ENCODE peak calls at places on chromosome 10, in eight cellular contexts. X is esophagus squamous epithelium, L is cardiac muscle cell, M is heart left ventricle, N is A549, T is ovary, A is mammary epithelial cell, F is BJ. G is an unnamed sample.

GRCh38 chr10:23917251-23917908 is 291.6 kb upstream of the KIAA1217 start:
- DNase-seq in A (no peak), X (no peak), N (no peak), T (no peak), F (no peak), M (no peak), L (peak), G (no peak)

GRCh38 chr10:125209591-125210373 is 49.4 kb upstream of the CTBP2 start:
- DNase-seq in X (no peak), F (peak), M (no peak), N (no peak), A (no peak), T (peak), L (no peak), G (no peak)

GRCh38 chr10:50809596-50809995 is 69.9 kb downstream of the ASAH2B start:
- DNase-seq in X (no peak), N (no peak), A (no peak), T (no peak), M (no peak), L (no peak), F (no peak), G (no peak)

GRCh38 chr10:123109466-123109865 is 26.3 kb upstream of the HMX3 start:
- DNase-seq in N (no peak), A (peak), X (no peak), F (no peak), M (no peak), L (no peak), T (no peak), G (no peak)

GRCh38 chr10:71737356-71738172 is 18.0 kb upstream of the C10orf105 start:
- DNase-seq in M (no peak), X (no peak), N (no peak), F (peak), A (no peak), L (no peak), T (no peak), G (no peak)

GRCh38 chr10:13555884-13556529 is 27.2 kb upstream of the BEND7 start:
- DNase-seq in X (no peak), A (no peak), L (no peak), T (no peak), M (no peak), F (no peak), N (no peak), G (no peak)

GRCh38 chr10:73875139-73875475 is 752 bp upstream of the CAMK2G start:
- DNase-seq in T (no peak), A (no peak), X (no peak), F (no peak), M (no peak), N (no peak), L (no peak), G (no peak)

GRCh38 chr10:132897516-132898381 is 44.6 kb downstream of the CFAP46 start:
- DNase-seq in F (no peak), M (no peak), A (no peak), X (no peak), L (no peak), T (no peak), N (no peak), G (no peak)

GRCh38 chr10:89283174-89283987 is 18.5 kb upstream of the IFIT2 start:
- DNase-seq in M (no peak), T (no peak), X (no peak), A (no peak), N (no peak), L (no peak), F (no peak), G (peak)
- H3K4me3 ChIP-seq in M (peak), T (peak), X (peak), A (no peak), N (no peak), L (no peak), F (peak), G (peak)

DNA sequence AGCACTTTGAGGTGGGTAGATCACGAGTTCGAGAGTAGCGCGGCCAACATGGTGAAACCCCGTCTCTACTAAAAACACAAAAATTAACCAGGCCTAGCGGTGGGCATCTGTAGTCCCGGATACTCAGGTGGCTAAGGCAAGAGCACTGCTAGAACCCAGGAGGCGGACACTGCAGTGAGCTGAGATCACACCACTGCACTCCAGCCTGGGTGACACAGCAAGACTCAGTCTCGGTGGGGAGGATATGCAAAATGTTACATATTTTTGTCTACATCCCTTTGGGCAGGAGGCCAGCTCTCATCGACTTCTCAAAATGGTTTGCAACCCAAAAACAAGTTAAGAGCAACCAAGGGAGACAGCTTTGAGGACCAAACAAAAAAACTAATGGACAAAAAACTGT is 8.2 kb downstream of the ATE1 start:
- DNase-seq in T (no peak), N (no peak), F (no peak), X (no peak), A (no peak), M (no peak), L (no peak), G (no peak)
- H3K4me3 ChIP-seq in T (no peak), N (no peak), F (no peak), X (no peak), A (no peak), M (no peak), L (no peak), G (no peak)

GRCh38 chr10:11168423-11169100 is 150.9 kb downstream of the CELF2 start:
- DNase-seq in N (no peak), T (no peak), A (no peak), L (no peak), F (no peak), M (no peak), X (no peak), G (no peak)

GRCh38 chr10:11163990-11164805 is 146.5 kb downstream of the CELF2 start:
- DNase-seq in A (no peak), T (no peak), L (no peak), N (no peak), F (no peak), X (no peak), M (peak), G (no peak)

GRCh38 chr10:11164806-11165590 is 147.3 kb downstream of the CELF2 start:
- DNase-seq in N (no peak), A (peak), L (peak), X (no peak), T (peak), F (peak), M (peak), G (no peak)

GRCh38 chr10:11165591-11166543 is 148.2 kb downstream of the CELF2 start:
- DNase-seq in A (no peak), F (no peak), L (peak), X (no peak), T (peak), M (peak), N (peak), G (no peak)

DNA sequence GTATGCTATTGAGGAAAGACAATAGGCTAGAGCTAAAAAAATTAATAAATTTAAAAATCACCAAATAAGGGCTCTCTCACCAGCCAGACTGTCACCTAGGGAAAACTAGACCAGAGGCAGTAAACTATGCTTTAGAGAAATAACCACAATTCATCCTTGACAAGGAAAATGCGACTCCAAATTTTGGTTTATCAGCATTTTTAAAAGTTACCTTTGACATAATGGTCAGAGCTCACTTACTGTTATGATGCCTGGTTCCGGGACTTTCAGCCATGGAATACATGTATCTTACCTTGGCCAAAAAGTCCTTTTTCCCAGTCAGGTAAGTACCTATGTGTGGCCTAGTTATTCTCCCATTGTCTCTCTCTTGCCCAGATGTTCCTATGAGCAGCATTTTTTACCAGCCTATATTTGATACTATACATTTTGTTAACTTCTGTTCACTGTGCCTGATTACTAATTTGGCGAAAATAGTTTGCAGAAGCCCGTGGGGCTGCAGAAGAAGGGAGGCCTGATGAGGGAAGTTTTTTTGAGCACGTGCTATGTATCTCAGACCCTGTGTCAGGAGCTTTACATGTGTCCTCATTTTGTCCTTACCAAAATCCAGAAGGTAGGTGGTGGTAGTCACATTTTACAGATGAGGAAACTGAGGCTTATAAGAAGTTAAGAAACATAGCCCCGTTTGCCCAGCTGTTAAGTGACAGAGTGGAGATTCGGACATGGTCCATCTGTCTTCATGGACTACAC is 149.7 kb downstream of the CELF2 start:
- DNase-seq in L (no peak), N (no peak), M (no peak), A (no peak), T (no peak), X (no peak), F (no peak), G (no peak)
- H3K4me3 ChIP-seq in L (peak), N (no peak), M (peak), A (no peak), T (no peak), X (peak), F (no peak), G (no peak)

DNA sequence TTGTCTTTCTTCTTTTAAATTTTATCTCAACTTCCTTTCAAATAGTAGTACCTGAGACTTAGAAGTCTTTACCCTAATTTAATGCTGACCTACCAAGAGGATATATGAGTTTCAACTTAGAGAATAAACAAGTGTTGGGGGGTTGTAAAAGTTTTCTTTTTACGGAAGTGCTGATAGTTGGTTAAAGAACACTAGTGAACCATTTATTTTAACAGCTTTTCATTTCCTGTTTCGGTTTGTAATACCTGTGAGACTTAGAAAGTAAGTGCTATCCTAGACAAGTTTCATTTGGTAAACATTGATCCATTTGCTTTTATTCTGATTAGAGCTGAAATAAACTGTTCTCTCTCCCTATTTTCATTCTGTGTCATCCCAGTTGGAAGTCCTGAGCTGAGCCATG is 683.1 kb upstream of the SORCS1 start:
- DNase-seq in T (no peak), F (no peak), X (no peak), L (no peak), M (no peak), A (no peak), N (no peak), G (no peak)
- H3K4me3 ChIP-seq in T (no peak), F (no peak), X (no peak), L (no peak), M (no peak), A (no peak), N (no peak), G (no peak)

GRCh38 chr10:62121197-62121550 is 147.5 kb downstream of the RTKN2 start:
- DNase-seq in T (no peak), L (no peak), X (no peak), F (no peak), N (no peak), M (no peak), A (no peak), G (no peak)
- H3K4me3 ChIP-seq in T (no peak), L (no peak), X (no peak), F (no peak), N (no peak), M (no peak), A (no peak), G (no peak)

GRCh38 chr10:65811931-65812525 is 1113.8 kb upstream of the LRRTM3 start:
- DNase-seq in X (no peak), N (no peak), F (no peak), L (no peak), T (no peak), A (no peak), M (no peak), G (no peak)
- H3K4me3 ChIP-seq in X (no peak), N (no peak), F (no peak), L (no peak), T (no peak), A (no peak), M (no peak), G (no peak)

GRCh38 chr10:114768394-114768786 is 53.2 kb upstream of the FHIP2A start:
- DNase-seq in L (no peak), F (no peak), X (no peak), N (peak), M (no peak), T (no peak), A (no peak), G (no peak)
- H3K4me3 ChIP-seq in L (peak), F (peak), X (peak), N (peak), M (peak), T (peak), A (peak), G (peak)

GRCh38 chr10:129963076-129963830 is 821 bp downstream of the EBF3 start:
- DNase-seq in T (no peak), L (peak), F (no peak), M (no peak), N (no peak), X (no peak), A (no peak), G (peak)
- H3K4me3 ChIP-seq in T (peak), L (peak), F (peak), M (peak), N (peak), X (peak), A (peak), G (peak)